ENCODE peak calls at places on chromosomes 1 and 21, in eight cellular contexts. One of them, this sample, is unnamed.
A peak's percentile ranks its signal among the peaks of the same experiment; 100 is the strongest.

GRCh38 chr1:24970399-24970753 is 40.3 kb upstream of the RUNX3 start:
- DNase-seq in M059J: peak; percentile 60
- DNase-seq in T-cell: no peak
- DNase-seq in KG1: no peak
- DNase-seq in smooth muscle cell of the brain vasculature: no peak
- DNase-seq in T47D: no peak
- DNase-seq in ureter: no peak
- DNase-seq in C1 segment of cervical spinal cord: no peak
- DNase-seq in this sample: no peak

GRCh38 chr1:189662190-189662589 is 815.5 kb downstream of the BRINP3 start:
- DNase-seq in KG1: no peak
- DNase-seq in T-cell: no peak
- DNase-seq in C1 segment of cervical spinal cord: no peak
- DNase-seq in ureter: no peak
- DNase-seq in smooth muscle cell of the brain vasculature: no peak
- DNase-seq in M059J: peak; percentile 13
- DNase-seq in T47D: no peak
- DNase-seq in this sample: no peak

GRCh38 chr1:14894811-14895524 is 258.6 kb upstream of the TMEM51 start:
- DNase-seq in M059J: peak; percentile 90
- DNase-seq in T-cell: no peak
- DNase-seq in KG1: no peak
- DNase-seq in smooth muscle cell of the brain vasculature: no peak
- DNase-seq in ureter: peak; percentile 47
- DNase-seq in T47D: no peak
- DNase-seq in C1 segment of cervical spinal cord: no peak
- DNase-seq in this sample: no peak

GRCh38 chr1:27523666-27524020 is 33.7 kb upstream of the WASF2 start:
- DNase-seq in C1 segment of cervical spinal cord: no peak
- DNase-seq in KG1: no peak
- DNase-seq in T47D: no peak
- DNase-seq in smooth muscle cell of the brain vasculature: no peak
- DNase-seq in ureter: no peak
- DNase-seq in T-cell: no peak
- DNase-seq in M059J: no peak
- DNase-seq in this sample: no peak

GRCh38 chr21:39347537-39347936 is 1.4 kb downstream of the HMGN1 start:
- DNase-seq in T47D: no peak
- DNase-seq in C1 segment of cervical spinal cord: no peak
- DNase-seq in M059J: no peak
- DNase-seq in KG1: no peak
- DNase-seq in T-cell: no peak
- DNase-seq in ureter: no peak
- DNase-seq in smooth muscle cell of the brain vasculature: no peak
- DNase-seq in this sample: no peak

GRCh38 chr1:203150511-203151297 is 23.2 kb downstream of the ADORA1 start:
- DNase-seq in KG1: no peak
- DNase-seq in ureter: no peak
- DNase-seq in T47D: no peak
- DNase-seq in smooth muscle cell of the brain vasculature: no peak
- DNase-seq in C1 segment of cervical spinal cord: no peak
- DNase-seq in T-cell: no peak
- DNase-seq in M059J: no peak
- DNase-seq in this sample: no peak

GRCh38 chr1:248924696-248925532 is 18.9 kb downstream of the PGBD2 start:
- DNase-seq in T-cell: peak; percentile 42
- DNase-seq in smooth muscle cell of the brain vasculature: no peak
- DNase-seq in C1 segment of cervical spinal cord: no peak
- DNase-seq in KG1: peak; percentile 62
- DNase-seq in T47D: peak; percentile 81
- DNase-seq in ureter: no peak
- DNase-seq in M059J: peak; percentile 50
- DNase-seq in this sample: peak; percentile 13

GRCh38 chr1:160405331-160405877 is 5.0 kb downstream of the VANGL2 start:
- DNase-seq in C1 segment of cervical spinal cord: no peak
- DNase-seq in smooth muscle cell of the brain vasculature: no peak
- DNase-seq in ureter: no peak
- DNase-seq in T47D: no peak
- DNase-seq in M059J: no peak
- DNase-seq in T-cell: no peak
- DNase-seq in KG1: no peak
- DNase-seq in this sample: no peak

GRCh38 chr1:98355656-98356384 is 305.7 kb upstream of the SNX7 start:
- DNase-seq in KG1: no peak
- DNase-seq in smooth muscle cell of the brain vasculature: no peak
- DNase-seq in ureter: no peak
- DNase-seq in C1 segment of cervical spinal cord: no peak
- DNase-seq in M059J: peak; percentile 60
- DNase-seq in T-cell: no peak
- DNase-seq in T47D: no peak
- DNase-seq in this sample: no peak